ENCODE peak calls at places on chromosomes 12 and 14, in ten cellular contexts. K is A673, Q is heart left ventricle, H is WTC11, P is nephron progenitor cell, X is fibroblast of the aortic adventitia, F is foreskin fibroblast, W is brain microvascular endothelial cell, C is fibroblast of lung, L is lung. T is an unnamed sample.
A peak's percentile ranks its signal among the peaks of the same experiment; 100 is the strongest.

GRCh38 chr12:68793975-68794652 is 13.9 kb upstream of the MDM2 start:
- DNase-seq in P (no peak), X (no peak), H (no peak), W (no peak), L (no peak), K (no peak), C (no peak), F (no peak), Q (no peak), T (no peak)

GRCh38 chr12:106704081-106704480 is 70.4 kb upstream of the RIC8B start:
- DNase-seq in F (no peak), C (peak; percentile 10), Q (no peak), L (no peak), W (no peak), X (no peak), P (no peak), K (no peak), H (no peak), T (no peak)

GRCh38 chr12:58787021-58787760 is 133.1 kb downstream of the LRIG3 start:
- DNase-seq in L (no peak), W (no peak), H (no peak), X (no peak), C (no peak), K (peak; percentile 56), P (peak; percentile 44), Q (no peak), F (no peak), T (no peak)

GRCh38 chr12:131573631-131574396 is 137.1 kb upstream of the SFSWAP start:
- DNase-seq in Q (no peak), C (no peak), X (no peak), F (no peak), P (no peak), L (no peak), H (no peak), K (no peak), W (no peak), T (no peak)

GRCh38 chr14:100146548-100147091 is 12.8 kb downstream of the DEGS2 start:
- DNase-seq in C (no peak), L (no peak), K (no peak), Q (no peak), P (no peak), W (no peak), H (no peak), F (no peak), X (no peak), T (no peak)

GRCh38 chr12:52708010-52708409 is 4.7 kb upstream of the KRT77 start:
- DNase-seq in P (no peak), F (no peak), K (no peak), L (no peak), W (no peak), X (no peak), Q (no peak), C (no peak), H (no peak), T (no peak)

GRCh38 chr14:60092516-60092915 is 793 bp downstream of the PCNX4 start:
- DNase-seq in K (peak; percentile 45), P (peak; percentile 10), L (no peak), Q (no peak), W (peak; percentile 29), H (no peak), F (no peak), C (peak; percentile 57), X (peak; percentile 56), T (no peak)

GRCh38 chr14:89845346-89845745 is 109.2 kb downstream of the EFCAB11 start:
- DNase-seq in X (peak; percentile 91), P (no peak), Q (no peak), C (peak; percentile 97), F (peak; percentile 69), H (no peak), L (no peak), K (no peak), W (peak; percentile 91), T (no peak)

GRCh38 chr12:20213851-20214250 is 154.5 kb upstream of the PDE3A start:
- DNase-seq in P (no peak), H (no peak), W (no peak), F (peak; percentile 1), Q (no peak), L (no peak), X (peak; percentile 39), C (no peak), K (no peak), T (no peak)

GRCh38 chr12:10739157-10740118 is 16.3 kb upstream of the YBX3 start:
- DNase-seq in C (no peak), H (no peak), Q (no peak), K (no peak), L (no peak), F (no peak), X (no peak), W (no peak), P (no peak), T (no peak)

GRCh38 chr12:75960086-75960910 is 71.3 kb downstream of the PHLDA1 start:
- DNase-seq in F (no peak), K (no peak), H (peak; percentile 77), P (no peak), W (no peak), X (no peak), L (no peak), Q (no peak), C (no peak), T (no peak)

GRCh38 chr14:104184911-104185499 is 46.6 kb downstream of the KIF26A start:
- DNase-seq in Q (peak; percentile 81), K (no peak), H (no peak), W (no peak), C (no peak), F (no peak), P (no peak), X (no peak), L (no peak), T (no peak)

GRCh38 chr12:92146865-92147264 is 1.2 kb upstream of the BTG1 start:
- DNase-seq in Q (no peak), P (no peak), F (no peak), W (no peak), X (peak; percentile 16), C (no peak), L (no peak), H (no peak), K (no peak), T (no peak)

GRCh38 chr14:35534130-35534883 is at the start of gene INSM2:
- DNase-seq in K (peak; percentile 17), P (peak; percentile 24), L (no peak), W (no peak), H (no peak), Q (no peak), F (no peak), X (peak; percentile 1), C (no peak), T (no peak)

GRCh38 chr14:32354716-32355115 is 25.6 kb downstream of the AKAP6 start:
- DNase-seq in X (no peak), K (no peak), P (no peak), W (no peak), L (no peak), H (no peak), Q (peak; percentile 38), C (no peak), F (no peak), T (no peak)

DNA sequence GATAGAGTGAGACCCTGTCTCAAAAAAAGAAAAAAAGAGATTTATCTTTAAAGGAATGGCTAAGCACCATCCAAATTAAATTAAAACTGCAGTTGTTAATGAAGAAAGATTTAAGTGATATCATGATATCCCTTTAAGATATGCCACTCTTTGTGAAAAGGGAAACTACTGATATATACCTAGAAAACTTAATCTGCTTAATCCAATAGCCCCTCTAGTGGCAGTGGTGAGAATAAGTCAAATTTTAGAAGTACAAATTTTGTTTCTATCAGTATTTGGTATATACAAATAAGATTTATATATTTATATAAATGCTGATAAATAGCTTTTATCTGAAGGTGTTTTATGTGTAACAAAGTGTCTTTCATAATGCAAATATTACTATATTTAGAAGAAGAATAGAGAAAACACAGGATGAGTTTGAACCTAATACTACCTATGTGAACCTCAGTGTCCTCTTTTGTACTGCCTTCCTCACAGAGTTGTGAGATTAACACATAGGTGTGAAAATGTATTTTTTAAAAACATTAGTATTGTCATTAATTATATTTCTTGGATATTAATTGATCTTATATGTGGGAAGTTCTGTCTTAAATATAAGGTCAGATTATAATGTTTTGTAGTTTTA is 51.4 kb upstream of the GARIN2 start:
- DNase-seq in H (no peak), W (no peak), P (no peak), K (peak; percentile 35), X (peak; percentile 33), Q (no peak), C (peak; percentile 16), L (no peak), F (peak; percentile 1), T (no peak)
- TF ChIP-seq CTCF in H (peak; percentile 12), W (peak; percentile 49), P (peak; percentile 39), K (peak; percentile 60), X (peak; percentile 61), Q (peak; percentile 44), C (no peak), L (no peak), F (peak; percentile 49), T (no peak)

GRCh38 chr12:25789520-25789919 is 169.0 kb upstream of the RASSF8 start:
- DNase-seq in P (no peak), C (peak; percentile 67), Q (no peak), L (no peak), W (peak; percentile 41), X (peak; percentile 93), H (no peak), F (peak; percentile 58), K (peak; percentile 29), T (no peak)
- TF ChIP-seq CTCF in P (no peak), C (no peak), Q (no peak), L (no peak), W (no peak), X (no peak), H (no peak), F (no peak), K (no peak), T (no peak)

GRCh38 chr12:127290251-127290650 is 976.7 kb upstream of the TMEM132C start:
- DNase-seq in C (no peak), F (no peak), K (no peak), W (no peak), X (no peak), L (no peak), H (no peak), Q (no peak), P (no peak), T (no peak)
- TF ChIP-seq CTCF in C (no peak), F (no peak), K (no peak), W (no peak), X (no peak), L (no peak), H (no peak), Q (no peak), P (no peak), T (no peak)

DNA sequence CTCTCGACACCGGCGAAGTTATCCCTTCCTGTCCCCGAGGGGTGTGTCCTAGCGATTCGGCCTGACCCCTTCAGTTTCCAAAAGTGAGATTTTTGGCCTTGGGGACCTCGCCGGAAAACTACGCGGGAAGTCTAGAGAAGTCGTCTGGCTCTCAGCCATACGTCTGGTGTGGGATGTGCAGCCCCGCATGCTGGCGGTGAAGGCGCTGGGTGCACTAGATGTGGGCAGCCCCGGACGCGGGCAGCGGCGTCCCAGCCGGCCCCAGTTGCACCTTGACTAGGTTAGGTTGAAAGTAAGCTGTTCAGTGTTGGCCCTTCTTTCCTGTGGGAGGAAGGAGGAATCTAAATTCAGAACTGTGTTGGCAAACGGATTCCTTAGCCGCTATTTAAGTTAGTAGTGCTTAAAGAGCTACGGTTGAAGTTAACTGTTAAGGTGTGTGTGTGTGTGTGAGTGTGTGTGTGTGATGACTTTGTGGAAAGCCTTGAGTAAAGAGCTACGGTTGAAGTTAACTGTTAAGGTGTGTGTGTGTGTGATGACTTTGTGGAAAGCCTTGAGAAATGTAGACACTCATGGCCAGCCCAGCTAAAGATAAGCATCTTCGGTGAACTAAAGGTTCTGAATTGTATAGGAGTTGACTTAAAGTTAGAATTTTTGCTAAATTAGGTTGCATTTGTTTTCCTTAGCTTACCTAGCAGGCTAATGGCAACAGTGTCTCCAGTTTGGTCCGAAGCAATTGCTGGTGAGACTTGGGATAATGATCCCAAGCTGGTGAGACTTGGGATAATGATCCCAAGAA is 1.2 kb downstream of the KTN1 start:
- DNase-seq in X (peak; percentile 40), H (peak; percentile 42), K (peak; percentile 67), P (peak; percentile 50), L (peak; percentile 34), Q (peak; percentile 52), C (peak; percentile 40), F (peak; percentile 29), W (no peak), T (no peak)
- TF ChIP-seq CTCF in X (no peak), H (no peak), K (no peak), P (no peak), L (no peak), Q (no peak), C (no peak), F (no peak), W (no peak), T (no peak)